ENCODE peak calls at places on chromosomes 7 and 10, in seven cellular contexts. D, B, U, Q, M, F and N are unnamed samples.

GRCh38 chr7:22799633-22800032 is 23.0 kb downstream of the TOMM7 start:
- DNase-seq in D (no peak), B (no peak), U (no peak), Q (no peak), M (no peak), F (no peak), N (no peak)

GRCh38 chr7:126702242-126703016 is 550.3 kb downstream of the GRM8 start:
- DNase-seq in D (peak), B (no peak), U (no peak), Q (no peak), M (no peak), F (no peak), N (no peak)

GRCh38 chr7:98616381-98617050 is 569 bp upstream of the NPTX2 start:
- DNase-seq in D (no peak), B (peak), U (no peak), Q (no peak), M (no peak), F (no peak), N (no peak)

GRCh38 chr7:65216469-65216868 is 157.2 kb upstream of the ZNF92 start:
- DNase-seq in D (peak), B (peak), U (peak), Q (peak), M (peak), F (peak), N (peak)

GRCh38 chr10:130500251-130501000 is 364.2 kb downstream of the GLRX3 start:
- DNase-seq in D (no peak), B (no peak), U (no peak), Q (no peak), M (peak), F (no peak), N (no peak)

GRCh38 chr10:9709849-9710248 is 1307.8 kb upstream of the CELF2 start:
- DNase-seq in D (peak), B (no peak), U (no peak), Q (peak), M (no peak), F (no peak), N (no peak)

GRCh38 chr7:14837216-14837615 is 65.3 kb downstream of the DGKB start:
- DNase-seq in D (peak), B (no peak), U (no peak), Q (no peak), M (no peak), F (no peak), N (no peak)

GRCh38 chr10:85638797-85639196 is 727.8 kb downstream of the GRID1 start:
- DNase-seq in D (no peak), B (no peak), U (no peak), Q (no peak), M (no peak), F (no peak), N (no peak)

GRCh38 chr10:70886921-70887665 is 1.3 kb downstream of the PCBD1 start:
- DNase-seq in D (no peak), B (no peak), U (no peak), Q (no peak), M (no peak), F (no peak), N (no peak)

GRCh38 chr7:16636533-16637173 is 8.9 kb downstream of the ANKMY2 start:
- DNase-seq in D (no peak), B (no peak), U (no peak), Q (no peak), M (no peak), F (no peak), N (no peak)

GRCh38 chr10:88553116-88553752 is 29.9 kb downstream of the RNLS start:
- DNase-seq in D (peak), B (peak), U (peak), Q (peak), M (no peak), F (peak), N (peak)

GRCh38 chr10:114544045-114544659 is 113.9 kb downstream of the ABLIM1 start:
- DNase-seq in D (no peak), B (peak), U (no peak), Q (no peak), M (no peak), F (peak), N (no peak)

GRCh38 chr10:118210276-118210675 is 131.8 kb downstream of the FAM204A start:
- DNase-seq in D (no peak), B (no peak), U (no peak), Q (peak), M (no peak), F (peak), N (no peak)

GRCh38 chr7:130242198-130243014 is 24.3 kb upstream of the CPA2 start:
- DNase-seq in D (peak), B (peak), U (peak), Q (peak), M (no peak), F (peak), N (peak)

GRCh38 chr10:43068781-43069515 is 7.9 kb upstream of the RET start:
- DNase-seq in D (no peak), B (no peak), U (no peak), Q (no peak), M (no peak), F (no peak), N (no peak)

GRCh38 chr10:34015700-34016099 is 681.2 kb upstream of the NRP1 start:
- DNase-seq in D (no peak), B (no peak), U (no peak), Q (no peak), M (no peak), F (no peak), N (no peak)

GRCh38 chr7:66198461-66198860 is 6.7 kb upstream of the TPST1 start:
- DNase-seq in D (no peak), B (no peak), U (no peak), Q (no peak), M (no peak), F (no peak), N (no peak)

GRCh38 chr7:18177815-18178660 is 150.4 kb upstream of the PRPS1L1 start:
- DNase-seq in D (peak), B (peak), U (no peak), Q (peak), M (no peak), F (no peak), N (no peak)

GRCh38 chr7:155324012-155324917 is 26.6 kb downstream of the INSIG1 start:
- DNase-seq in D (no peak), B (no peak), U (no peak), Q (no peak), M (no peak), F (no peak), N (no peak)

GRCh38 chr7:141654551-141654950 is 47.4 kb downstream of the DENND11 start:
- DNase-seq in D (peak), B (peak), U (peak), Q (peak), M (peak), F (peak), N (peak)

GRCh38 chr7:152395115-152395514 is 40.7 kb downstream of the KMT2C start:
- DNase-seq in D (peak), B (no peak), U (no peak), Q (no peak), M (no peak), F (no peak), N (no peak)

GRCh38 chr10:72334196-72334831 is 20.4 kb downstream of the DNAJB12 start:
- DNase-seq in D (peak), B (no peak), U (no peak), Q (no peak), M (no peak), F (no peak), N (no peak)

GRCh38 chr7:90994121-90994520 is 270.1 kb upstream of the FZD1 start:
- DNase-seq in D (no peak), B (no peak), U (no peak), Q (no peak), M (no peak), F (no peak), N (no peak)

GRCh38 chr7:128271471-128272454 is 30.7 kb downstream of the LEP start:
- DNase-seq in D (no peak), B (no peak), U (no peak), Q (no peak), M (no peak), F (no peak), N (no peak)

GRCh38 chr10:100735087-100735344 is 10.4 kb upstream of the PAX2 start:
- DNase-seq in D (no peak), B (no peak), U (no peak), Q (no peak), M (no peak), F (no peak), N (no peak)

DNA sequence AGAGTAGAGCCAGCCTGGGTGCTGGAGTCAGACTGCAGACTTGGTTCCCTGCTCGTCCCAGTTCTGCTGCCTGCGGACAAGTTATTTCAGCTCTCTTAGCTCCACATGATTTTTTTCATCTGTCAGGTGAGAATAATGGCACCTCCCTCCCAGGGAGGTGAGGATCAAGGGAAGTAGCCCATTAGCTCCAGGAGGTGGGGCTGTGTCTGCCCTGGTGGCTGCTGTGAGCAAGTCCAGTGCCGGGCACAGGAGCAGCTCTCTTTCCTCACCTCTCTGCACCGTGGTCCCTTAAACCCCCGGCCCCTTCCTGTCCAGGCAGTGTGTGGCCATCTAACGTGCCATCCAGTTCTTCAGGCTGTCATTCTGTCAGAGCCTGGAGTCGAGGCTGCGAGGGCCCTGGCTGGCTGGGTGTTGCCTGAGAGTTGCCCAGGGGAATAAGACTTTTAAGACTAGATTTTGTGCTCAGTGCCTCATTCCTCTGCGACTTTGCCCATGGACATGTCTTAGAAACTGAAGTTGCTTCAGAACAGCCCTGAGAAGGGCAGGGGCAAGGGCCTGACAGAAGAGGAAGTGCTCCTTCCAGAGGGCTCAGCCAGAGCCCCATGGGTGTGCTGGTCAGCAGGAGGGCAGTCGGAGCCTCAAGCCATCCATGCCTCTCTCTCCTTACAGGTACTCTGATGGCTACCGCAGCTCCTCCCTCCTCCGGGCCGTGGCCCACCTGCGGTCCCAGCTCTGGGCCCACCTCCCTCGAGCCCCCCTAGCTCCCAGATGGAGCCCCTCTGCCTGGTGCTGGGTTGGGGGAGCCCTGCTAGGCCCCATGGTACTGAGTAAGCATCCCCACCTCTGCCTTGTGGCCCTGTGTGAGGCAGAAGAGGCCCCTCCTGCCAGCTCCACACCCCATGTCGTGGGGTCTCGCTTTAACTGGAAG is 5.0 kb downstream of the ABCB8 start:
- DNase-seq in D (no peak), B (no peak), U (no peak), Q (no peak), M (no peak), F (no peak), N (no peak)
- TF ChIP-seq CTCF in D (no peak), B (no peak), U (peak), Q (no peak), M (no peak), F (no peak), N (no peak)

DNA sequence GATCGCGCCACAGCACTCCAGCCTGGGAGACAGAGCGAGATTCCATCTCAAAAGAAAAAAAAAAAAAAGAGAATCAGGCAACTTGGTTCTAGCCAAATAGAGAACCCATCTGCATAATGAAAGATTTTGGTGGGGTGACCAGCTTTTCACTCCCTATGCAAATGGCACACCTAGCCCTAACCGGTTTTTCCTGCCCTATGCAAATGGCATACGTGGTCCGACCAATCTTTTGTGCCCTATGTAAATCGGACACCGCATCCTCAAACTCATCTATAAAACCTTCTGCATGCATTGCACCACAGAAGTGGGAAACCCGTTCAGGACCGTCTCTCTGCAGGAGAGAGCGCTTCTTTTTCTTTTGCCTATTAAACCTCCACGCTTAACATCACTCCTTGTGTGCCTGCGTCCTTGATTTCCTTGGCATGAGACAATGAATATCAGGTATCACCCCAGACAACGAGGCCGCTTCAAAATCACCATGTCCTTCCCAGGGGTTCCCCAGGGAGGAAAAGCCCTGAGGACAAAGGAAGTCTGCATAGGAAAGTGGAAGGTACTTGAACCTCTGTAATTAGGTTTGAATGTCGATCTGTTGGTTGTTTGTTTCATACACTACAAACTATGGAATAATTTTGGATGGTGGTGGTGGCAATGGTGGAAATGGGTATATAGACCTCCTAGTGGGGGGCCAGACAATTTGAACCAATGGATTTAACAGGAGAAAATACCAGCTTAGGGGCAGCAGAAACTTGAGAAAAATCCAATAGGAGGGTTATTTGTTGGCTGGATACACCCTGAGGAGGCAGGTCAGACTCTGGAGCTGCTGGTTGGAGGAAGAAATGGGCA is 396.2 kb downstream of the TYW1 start:
- DNase-seq in D (no peak), B (no peak), U (no peak), Q (no peak), M (no peak), F (no peak), N (no peak)
- TF ChIP-seq CTCF in D (no peak), B (no peak), U (no peak), Q (no peak), M (no peak), F (no peak), N (no peak)

DNA sequence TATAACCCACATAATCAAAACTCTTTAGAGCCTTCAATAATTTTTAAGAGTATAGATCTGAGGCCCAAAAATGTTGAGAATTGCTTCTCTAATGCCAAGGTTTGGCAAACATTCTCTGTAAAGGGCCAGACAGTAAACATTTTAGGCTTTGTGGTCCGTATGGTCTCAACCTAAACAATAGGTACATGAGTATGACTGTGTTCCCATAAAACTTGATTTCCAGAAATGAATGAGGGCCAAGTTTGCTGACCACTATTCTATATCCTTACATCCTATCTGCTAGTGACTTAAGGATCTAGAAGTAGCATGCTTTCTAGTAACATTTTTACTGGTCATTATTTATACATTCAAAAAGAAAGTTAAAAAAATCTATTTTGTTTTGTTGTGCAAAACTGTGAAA is 58.9 kb downstream of the MPP7 start:
- DNase-seq in D (no peak), B (no peak), U (no peak), Q (no peak), M (no peak), F (no peak), N (no peak)
- TF ChIP-seq CTCF in D (no peak), B (no peak), U (no peak), Q (no peak), M (no peak), F (no peak), N (no peak)

DNA sequence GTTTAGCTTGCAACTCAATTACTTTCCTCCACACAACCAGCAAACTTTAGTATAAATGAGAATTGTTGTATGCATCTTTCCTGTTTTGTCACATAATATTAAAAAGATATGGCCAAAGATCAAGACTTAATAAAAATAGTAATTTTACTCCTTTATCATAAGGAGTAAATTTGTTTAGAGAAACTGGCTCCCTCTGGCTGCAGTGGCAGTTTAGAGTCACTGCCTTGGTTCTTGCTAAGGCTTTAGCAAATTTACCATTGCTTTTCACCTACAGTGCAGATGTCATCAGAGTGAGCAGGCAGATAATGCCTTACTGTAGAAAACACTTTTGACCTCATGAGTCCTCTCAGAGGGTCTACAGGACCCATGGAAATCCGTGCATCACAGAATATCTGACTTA is 2.6 kb downstream of the PRPF18 start:
- DNase-seq in D (no peak), B (no peak), U (no peak), Q (no peak), M (no peak), F (no peak), N (no peak)
- TF ChIP-seq CTCF in D (peak), B (peak), U (peak), Q (no peak), M (no peak), F (peak), N (no peak)

GRCh38 chr10:48845512-48845911 is 94.1 kb downstream of the LRRC18 start:
- DNase-seq in D (no peak), B (no peak), U (no peak), Q (no peak), M (no peak), F (no peak), N (no peak)
- TF ChIP-seq CTCF in D (no peak), B (no peak), U (no peak), Q (no peak), M (no peak), F (no peak), N (no peak)

GRCh38 chr7:1914321-1914720 is 244.2 kb downstream of the ELFN1 start:
- DNase-seq in D (no peak), B (no peak), U (no peak), Q (no peak), M (no peak), F (no peak), N (no peak)
- TF ChIP-seq CTCF in D (no peak), B (no peak), U (no peak), Q (no peak), M (no peak), F (no peak), N (no peak)